ENCODE peak calls at places on chromosomes 4 and X, in five cellular contexts. Q, O, S, N and H are unnamed samples.

GRCh38 chr4:171130126-171130801 is 682.9 kb upstream of the GALNTL6 start:
- DNase-seq in Q (no peak), O (no peak), S (no peak), N (no peak), H (no peak)

GRCh38 chr4:2583092-2583491 is 46.6 kb downstream of the FAM193A start:
- DNase-seq in Q (no peak), O (no peak), S (no peak), N (no peak), H (no peak)

GRCh38 chr4:23934915-23935314 is 45.1 kb upstream of the PPARGC1A start:
- DNase-seq in Q (no peak), O (no peak), S (no peak), N (peak), H (no peak)

GRCh38 chr4:26636458-26636857 is 52.6 kb downstream of the TBC1D19 start:
- DNase-seq in Q (no peak), O (no peak), S (no peak), N (no peak), H (no peak)

GRCh38 chr4:56757821-56758400 is 63.6 kb downstream of the SPINK2 start:
- DNase-seq in Q (no peak), O (peak), S (peak), N (peak), H (no peak)

GRCh38 chrX:136577562-136577961 is 45.5 kb downstream of the VGLL1 start:
- DNase-seq in Q (peak), O (peak), S (peak), N (peak), H (peak)

GRCh38 chrX:135395064-135395463 is 26.7 kb upstream of the SMIM10L2A start:
- DNase-seq in Q (no peak), O (no peak), S (no peak), N (no peak), H (no peak)

GRCh38 chr4:74134500-74134852 is 23.4 kb upstream of the MTHFD2L start:
- DNase-seq in Q (no peak), O (no peak), S (no peak), N (no peak), H (no peak)

GRCh38 chrX:8939344-8939743 is 94.6 kb downstream of the FAM9B start:
- DNase-seq in Q (peak), O (no peak), S (peak), N (no peak), H (peak)

GRCh38 chr4:121526509-121526908 is 145.7 kb upstream of the QRFPR start:
- DNase-seq in Q (no peak), O (no peak), S (no peak), N (no peak), H (no peak)

GRCh38 chr4:17646693-17647092 is 32.3 kb downstream of the MED28 start:
- DNase-seq in Q (no peak), O (no peak), S (no peak), N (no peak), H (no peak)

GRCh38 chr4:139556735-139557505 is 901 bp upstream of the SETD7 start:
- DNase-seq in Q (peak), O (peak), S (peak), N (no peak), H (peak)

GRCh38 chr4:122555216-122555615 is 65.7 kb downstream of the IL21 start:
- DNase-seq in Q (no peak), O (no peak), S (no peak), N (no peak), H (no peak)

GRCh38 chr4:7949759-7950158 is 10.1 kb upstream of the AFAP1 start:
- DNase-seq in Q (no peak), O (no peak), S (no peak), N (no peak), H (no peak)

GRCh38 chr4:102328045-102328444 is 17.2 kb downstream of the SLC39A8 start:
- DNase-seq in Q (no peak), O (no peak), S (no peak), N (no peak), H (no peak)